ENCODE peak calls at places on chromosomes 11 and 22, in nine cellular contexts. B is tibial nerve, Y is AG04449, E is cardiac fibroblast, G is choroid plexus epithelial cell, K is T-helper 2 cell, F is NCI-H1417, U is GM12892, L is dorsolateral prefrontal cortex. D is an unnamed sample.

GRCh38 chr11:72771507-72771906 is 19.3 kb upstream of the ARAP1 start:
- DNase-seq in B (no peak), Y (no peak), E (peak; percentile 48), G (peak; percentile 66), K (no peak), F (no peak), U (no peak), L (peak; percentile 71), D (no peak)

GRCh38 chr22:44276041-44276440 is 36.7 kb downstream of the SHISAL1 start:
- DNase-seq in B (no peak), Y (no peak), E (no peak), G (no peak), K (no peak), F (no peak), U (no peak), L (peak; percentile 36), D (no peak)

GRCh38 chr22:38228873-38229740 is 27.3 kb downstream of the MAFF start:
- DNase-seq in B (no peak), Y (no peak), E (peak; percentile 92), G (peak; percentile 53), K (no peak), F (peak; percentile 48), U (no peak), L (no peak), D (no peak)

GRCh38 chr22:27911329-27911728 is 7.7 kb downstream of the PITPNB start:
- DNase-seq in B (no peak), Y (no peak), E (no peak), G (no peak), K (no peak), F (peak; percentile 0), U (no peak), L (no peak), D (no peak)

GRCh38 chr11:71505781-71506180 is 21.3 kb upstream of the KRTAP5-7 start:
- DNase-seq in B (no peak), Y (no peak), E (no peak), G (no peak), K (no peak), F (no peak), U (no peak), L (no peak), D (no peak)

GRCh38 chr22:45473626-45474237 is 29.0 kb upstream of the FBLN1 start:
- DNase-seq in B (no peak), Y (no peak), E (no peak), G (peak; percentile 32), K (no peak), F (no peak), U (no peak), L (no peak), D (no peak)

GRCh38 chr11:69123593-69124545 is 31.9 kb upstream of the SMIM38 start:
- DNase-seq in B (no peak), Y (no peak), E (no peak), G (no peak), K (no peak), F (no peak), U (no peak), L (peak; percentile 41), D (no peak)

GRCh38 chr11:75475767-75476650 is 43.0 kb upstream of the KLHL35 start:
- DNase-seq in B (peak; percentile 49), Y (no peak), E (peak; percentile 70), G (peak; percentile 60), K (no peak), F (peak; percentile 60), U (no peak), L (no peak), D (no peak)

GRCh38 chr11:86106916-86107315 is 38.0 kb upstream of the PICALM start:
- DNase-seq in B (no peak), Y (no peak), E (peak; percentile 61), G (peak; percentile 9), K (no peak), F (no peak), U (no peak), L (no peak), D (no peak)

GRCh38 chr11:65056999-65057398 is 1.4 kb downstream of the NAALADL1 start:
- DNase-seq in B (no peak), Y (no peak), E (no peak), G (no peak), K (no peak), F (no peak), U (no peak), L (no peak), D (no peak)

GRCh38 chr11:2802389-2803185 is 83.0 kb downstream of the CDKN1C start:
- DNase-seq in B (peak; percentile 9), Y (no peak), E (no peak), G (no peak), K (peak; percentile 4), F (no peak), U (no peak), L (peak; percentile 39), D (no peak)

GRCh38 chr11:67288452-67289225 is 464 bp upstream of the ANKRD13D start:
- DNase-seq in B (peak; percentile 79), Y (peak; percentile 59), E (peak; percentile 92), G (peak; percentile 95), K (peak; percentile 81), F (peak; percentile 92), U (peak; percentile 92), L (peak; percentile 87), D (peak; percentile 81)

GRCh38 chr11:59849129-59849528 is 3.8 kb upstream of the CBLIF start:
- DNase-seq in B (no peak), Y (no peak), E (no peak), G (no peak), K (no peak), F (no peak), U (no peak), L (no peak), D (peak; percentile 58)

GRCh38 chr22:40363059-40363458 is 7.3 kb upstream of the SGSM3 start:
- DNase-seq in B (no peak), Y (peak; percentile 80), E (peak; percentile 22), G (peak; percentile 45), K (no peak), F (no peak), U (no peak), L (no peak), D (no peak)

GRCh38 chr11:492416-493226 is 14.4 kb downstream of the RNH1 start:
- DNase-seq in B (no peak), Y (no peak), E (no peak), G (no peak), K (no peak), F (no peak), U (peak; percentile 23), L (no peak), D (no peak)

GRCh38 chr11:26063915-26064314 is 268.0 kb upstream of the ANO3 start:
- DNase-seq in B (no peak), Y (no peak), E (no peak), G (no peak), K (no peak), F (no peak), U (no peak), L (no peak), D (no peak)

GRCh38 chr11:774873-775592 is 2.3 kb downstream of the GATD1 start:
- DNase-seq in B (no peak), Y (no peak), E (peak; percentile 55), G (no peak), K (no peak), F (no peak), U (no peak), L (peak; percentile 40), D (no peak)

GRCh38 chr11:4187055-4187988 is 92.7 kb downstream of the RRM1 start:
- DNase-seq in B (peak; percentile 87), Y (no peak), E (peak; percentile 71), G (peak; percentile 81), K (peak; percentile 77), F (peak; percentile 86), U (peak; percentile 86), L (peak; percentile 87), D (peak; percentile 65)

GRCh38 chr11:69848196-69848595 is 29.0 kb upstream of the FGF3 start:
- DNase-seq in B (no peak), Y (peak; percentile 5), E (peak; percentile 4), G (peak; percentile 58), K (no peak), F (no peak), U (no peak), L (no peak), D (no peak)

GRCh38 chr11:129998905-129999304 is 3.7 kb downstream of the PRDM10 start:
- DNase-seq in B (no peak), Y (no peak), E (no peak), G (no peak), K (no peak), F (peak; percentile 45), U (no peak), L (no peak), D (no peak)

GRCh38 chr11:18769802-18770456 is 21.7 kb downstream of the PTPN5 start:
- DNase-seq in B (no peak), Y (no peak), E (no peak), G (no peak), K (no peak), F (no peak), U (peak; percentile 49), L (no peak), D (no peak)

GRCh38 chr11:119006696-119007095 is 8.8 kb downstream of the CENATAC start:
- DNase-seq in B (no peak), Y (no peak), E (no peak), G (no peak), K (no peak), F (no peak), U (no peak), L (no peak), D (no peak)

GRCh38 chr22:25054943-25055511 is 102.5 kb downstream of the KIAA1671 start:
- DNase-seq in B (peak; percentile 57), Y (no peak), E (no peak), G (no peak), K (no peak), F (no peak), U (no peak), L (no peak), D (no peak)

GRCh38 chr22:19942886-19943664 is 1.5 kb upstream of the TXNRD2 start:
- DNase-seq in B (no peak), Y (no peak), E (peak; percentile 95), G (peak; percentile 95), K (no peak), F (no peak), U (no peak), L (no peak), D (peak; percentile 41)

GRCh38 chr11:121716060-121716459 is 263.3 kb upstream of the SORL1-AS1 start:
- DNase-seq in B (no peak), Y (peak; percentile 55), E (peak; percentile 24), G (peak; percentile 59), K (no peak), F (no peak), U (no peak), L (no peak), D (no peak)

GRCh38 chr22:37345863-37346514 is 63.7 kb downstream of the CYTH4 start:
- DNase-seq in B (peak; percentile 25), Y (peak; percentile 67), E (peak; percentile 78), G (peak; percentile 72), K (no peak), F (no peak), U (no peak), L (no peak), D (no peak)

GRCh38 chr11:118002010-118002540 is 15.9 kb downstream of the IL10RA start:
- DNase-seq in B (no peak), Y (no peak), E (no peak), G (no peak), K (no peak), F (no peak), U (no peak), L (no peak), D (no peak)

GRCh38 chr22:24434472-24435322 is 7.3 kb downstream of the ADORA2A start:
- DNase-seq in B (no peak), Y (no peak), E (peak; percentile 69), G (peak; percentile 82), K (peak; percentile 30), F (no peak), U (peak; percentile 78), L (peak; percentile 27), D (no peak)

GRCh38 chr22:37427711-37428635 is 694 bp upstream of the ELFN2 start:
- DNase-seq in B (no peak), Y (no peak), E (no peak), G (no peak), K (no peak), F (no peak), U (no peak), L (no peak), D (peak; percentile 58)

D was measured in ACHN.